ENCODE peak calls at places on chromosomes 16 and 17, in seven cellular contexts. O is thoracic aorta, H is ovary, L is RWPE1, Z is psoas muscle, T is fibroblast of lung, C is epithelial cell of proximal tubule. D is an unnamed sample.

GRCh38 chr17:70239391-70239826 is 70.1 kb downstream of the KCNJ2 start:
- DNase-seq in Z (no peak), L (no peak), H (no peak), O (no peak), C (no peak), T (peak), D (no peak)

GRCh38 chr16:21088646-21089538 is 61.8 kb downstream of the DNAH3 start:
- DNase-seq in H (no peak), L (no peak), Z (no peak), C (peak), T (peak), O (no peak), D (peak)

GRCh38 chr16:87585452-87586200 is 16.7 kb upstream of the JPH3 start:
- DNase-seq in O (no peak), H (no peak), L (no peak), C (no peak), T (no peak), Z (no peak), D (no peak)

GRCh38 chr16:3642397-3643094 is 11.9 kb upstream of the DNASE1 start:
- DNase-seq in O (no peak), C (no peak), T (peak), H (no peak), Z (no peak), L (peak), D (peak)

GRCh38 chr16:68826652-68827051 is 16.7 kb upstream of the TANGO6 start:
- DNase-seq in O (no peak), T (peak), C (no peak), L (no peak), H (no peak), Z (no peak), D (no peak)

GRCh38 chr17:61467416-61468262 is 15.4 kb downstream of the TBX4 start:
- DNase-seq in L (no peak), O (no peak), T (peak), C (no peak), H (no peak), Z (no peak), D (peak)

GRCh38 chr17:82303944-82304808 is 13.2 kb downstream of the CD7 start:
- DNase-seq in L (no peak), O (no peak), C (no peak), H (no peak), T (no peak), Z (no peak), D (no peak)

GRCh38 chr16:49465661-49466528 is 92.3 kb downstream of the C16orf78 start:
- DNase-seq in C (no peak), O (no peak), T (no peak), Z (peak), L (no peak), H (no peak), D (no peak)

GRCh38 chr16:65366316-65366715 is 244.5 kb upstream of the CDH11 start:
- DNase-seq in L (no peak), O (no peak), C (no peak), Z (no peak), T (no peak), H (no peak), D (no peak)

GRCh38 chr17:60678118-60678444 is 430 bp downstream of the BCAS3 start:
- DNase-seq in Z (no peak), T (no peak), O (no peak), C (no peak), L (peak), H (no peak), D (no peak)

GRCh38 chr16:21166561-21166961 is 8.1 kb downstream of the LDAF1 start:
- DNase-seq in O (no peak), L (no peak), Z (no peak), C (no peak), T (peak), H (no peak), D (no peak)

GRCh38 chr16:87388818-87389134 is 3.4 kb upstream of the MAP1LC3B start:
- DNase-seq in T (no peak), H (no peak), L (no peak), Z (no peak), C (no peak), O (no peak), D (no peak)

GRCh38 chr17:27494192-27495091 is 38.2 kb downstream of the KSR1 start:
- DNase-seq in H (no peak), C (peak), O (peak), Z (peak), L (peak), T (peak), D (peak)
- TF ChIP-seq CTCF in H (no peak), C (peak), O (peak), Z (peak), L (peak), T (peak), D (peak)

GRCh38 chr17:20225162-20226115 is 216.3 kb downstream of the SPECC1 start:
- DNase-seq in Z (no peak), L (no peak), T (peak), O (no peak), C (no peak), H (no peak), D (peak)
- TF ChIP-seq CTCF in Z (no peak), L (no peak), T (no peak), O (no peak), C (peak), H (no peak), D (no peak)

GRCh38 chr17:81228834-81229665 is 6.3 kb upstream of the CEP131 start:
- DNase-seq in Z (no peak), L (no peak), C (no peak), H (no peak), O (no peak), T (no peak), D (no peak)

GRCh38 chr17:81231766-81232581 is 6.9 kb downstream of the TEPSIN start:
- DNase-seq in H (no peak), O (no peak), L (no peak), Z (no peak), C (no peak), T (no peak), D (no peak)

GRCh38 chr17:81229666-81229920 is 6.8 kb upstream of the CEP131 start:
- DNase-seq in Z (no peak), H (no peak), O (no peak), C (no peak), T (no peak), L (no peak), D (no peak)

GRCh38 chr17:81231121-81231645 is 7.7 kb downstream of the TEPSIN start:
- DNase-seq in L (no peak), T (no peak), Z (no peak), O (no peak), H (no peak), C (no peak), D (no peak)

GRCh38 chr17:81230043-81230820 is 7.5 kb upstream of the CEP131 start:
- DNase-seq in Z (peak), T (no peak), H (no peak), L (no peak), O (no peak), C (no peak), D (no peak)
- TF ChIP-seq CTCF in Z (no peak), T (peak), H (no peak), L (no peak), O (no peak), C (peak), D (peak)

GRCh38 chr17:50150354-50151040 is at the start of gene PPP1R9B:
- DNase-seq in H (peak), T (no peak), O (no peak), C (no peak), Z (no peak), L (no peak), D (no peak)

GRCh38 chr17:50148226-50149098 is 2.0 kb downstream of the PPP1R9B start:
- DNase-seq in T (peak), O (peak), Z (peak), H (peak), C (no peak), L (peak), D (peak)

GRCh38 chr17:50151041-50151936 is 812 bp upstream of the PPP1R9B start:
- DNase-seq in O (peak), Z (peak), T (peak), H (peak), L (peak), C (no peak), D (peak)

GRCh38 chr17:50149099-50149424 is 1.4 kb downstream of the PPP1R9B start:
- DNase-seq in Z (peak), C (no peak), O (no peak), T (no peak), H (no peak), L (no peak), D (no peak)

DNA sequence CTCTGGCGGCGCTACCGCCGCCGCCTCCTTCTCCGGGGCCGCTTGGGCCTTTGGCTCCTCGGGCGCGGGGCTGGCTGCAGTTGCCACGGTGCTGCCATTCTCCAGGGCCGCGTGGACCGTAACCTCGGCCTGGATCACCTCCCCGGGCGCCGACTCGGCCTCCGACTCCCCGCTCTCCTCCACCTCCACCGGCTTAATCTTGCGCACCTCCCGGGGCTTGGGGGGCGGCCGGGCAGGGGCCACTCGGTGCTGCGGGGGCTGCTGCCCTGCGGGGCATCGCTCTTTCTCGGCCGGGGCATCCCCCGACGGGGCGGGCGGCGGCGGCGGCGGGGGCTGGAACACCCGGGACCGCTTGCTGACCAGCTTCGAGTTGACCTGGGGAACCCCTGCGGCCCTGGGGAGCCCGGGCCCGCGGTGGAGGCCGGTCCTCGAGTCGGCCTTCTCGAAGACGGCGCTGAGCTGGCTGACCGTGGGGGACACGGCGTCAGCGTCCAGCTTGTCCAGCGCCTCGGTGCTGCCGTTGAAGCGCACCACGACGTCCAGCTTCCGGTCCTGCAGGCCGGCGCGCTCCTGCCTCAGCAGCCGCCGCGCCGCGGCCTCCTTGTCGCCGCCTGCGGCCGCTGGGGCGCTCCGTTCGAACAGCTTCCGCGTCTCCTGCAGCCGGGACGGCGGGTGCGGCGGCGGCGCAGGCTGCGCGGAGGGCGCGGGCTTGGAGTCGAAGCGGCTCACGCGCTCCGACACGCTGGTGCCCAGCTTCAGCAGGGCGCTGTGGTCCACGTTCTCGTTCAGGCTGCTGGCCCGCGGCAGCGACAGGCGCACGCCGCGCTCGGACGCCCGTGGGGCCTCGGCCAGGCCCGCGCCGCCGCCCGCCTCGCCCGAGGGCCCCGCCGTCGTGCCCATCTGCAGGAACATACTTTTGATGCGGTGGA is 788 bp downstream of the PPP1R9B start:
- DNase-seq in T (peak), Z (peak), H (peak), O (no peak), L (no peak), C (no peak), D (peak)
- TF ChIP-seq CTCF in T (no peak), Z (peak), H (peak), O (no peak), L (no peak), C (no peak), D (no peak)

GRCh38 chr17:7435676-7436555 is 681 bp downstream of the TMEM102 start:
- DNase-seq in H (no peak), O (no peak), L (peak), C (no peak), T (no peak), Z (peak), D (peak)
- TF ChIP-seq CTCF in H (no peak), O (no peak), L (peak), C (peak), T (no peak), Z (no peak), D (peak)

GRCh38 chr16:30084096-30084815 is 7.5 kb downstream of the TBX6 start:
- DNase-seq in T (no peak), C (no peak), O (no peak), H (no peak), Z (no peak), L (no peak), D (no peak)

GRCh38 chr16:30083216-30084055 is 7.6 kb downstream of the PPP4C start:
- DNase-seq in T (no peak), Z (no peak), L (no peak), O (no peak), H (no peak), C (no peak), D (no peak)

GRCh38 chr16:30085247-30085646 is 6.5 kb downstream of the TBX6 start:
- DNase-seq in Z (no peak), O (no peak), H (no peak), T (no peak), L (no peak), C (no peak), D (no peak)

GRCh38 chr16:30084816-30085159 is 6.9 kb downstream of the TBX6 start:
- DNase-seq in T (no peak), H (no peak), Z (peak), C (no peak), L (no peak), O (no peak), D (no peak)

DNA sequence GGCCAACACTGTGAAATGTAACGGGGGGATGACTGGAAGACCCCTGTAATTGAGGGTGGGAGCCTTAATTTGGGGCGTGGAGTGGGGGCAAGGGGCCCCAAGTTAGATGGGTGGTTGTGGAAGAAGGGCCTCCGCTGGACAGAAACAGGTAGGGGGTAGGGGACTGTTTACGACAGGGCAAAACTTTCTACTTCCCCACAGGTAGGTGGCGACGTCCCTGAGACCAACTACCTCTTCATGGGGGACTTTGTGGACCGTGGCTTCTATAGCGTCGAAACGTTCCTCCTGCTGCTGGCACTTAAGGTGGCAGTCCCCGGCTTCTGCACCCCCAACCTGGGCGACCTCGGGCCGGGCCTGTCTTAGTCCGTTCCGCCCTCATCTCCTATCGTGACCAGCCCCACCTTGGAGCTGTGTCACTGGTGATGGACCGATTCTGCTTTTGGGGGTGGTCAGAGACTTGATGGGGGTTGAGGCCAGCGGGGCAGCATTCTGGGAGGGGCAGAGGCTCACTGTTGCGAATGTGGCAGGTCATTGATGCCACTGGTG is 6.8 kb downstream of the PPP4C start:
- DNase-seq in O (no peak), L (no peak), H (no peak), Z (no peak), T (no peak), C (no peak), D (no peak)
- TF ChIP-seq CTCF in O (no peak), L (no peak), H (no peak), Z (no peak), T (no peak), C (peak), D (no peak)

DNA sequence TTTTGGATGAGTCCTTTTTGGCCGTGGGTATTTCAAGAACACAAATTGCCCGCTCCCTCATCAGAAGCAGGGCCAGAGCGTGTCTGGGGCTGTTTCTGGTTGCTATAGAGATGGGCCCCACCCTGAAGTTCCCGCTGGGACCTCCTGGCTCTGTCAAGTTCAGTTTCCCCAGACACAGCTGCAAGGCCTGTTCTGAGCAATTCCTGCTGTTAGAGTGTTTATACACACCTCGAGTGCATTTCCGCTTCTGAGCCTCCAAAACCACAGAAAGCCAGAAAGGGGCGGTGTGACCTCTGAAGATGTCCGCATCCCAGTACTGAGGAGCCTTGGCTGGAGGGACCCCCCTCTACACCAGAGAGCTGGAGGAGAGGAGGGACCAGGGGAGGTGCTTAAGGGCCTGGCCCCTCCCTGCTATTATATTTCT is 9.3 kb upstream of the WBP2 start:
- DNase-seq in T (peak), C (no peak), L (no peak), Z (peak), H (peak), O (no peak), D (no peak)
- TF ChIP-seq CTCF in T (no peak), C (no peak), L (no peak), Z (no peak), H (peak), O (no peak), D (no peak)

DNA sequence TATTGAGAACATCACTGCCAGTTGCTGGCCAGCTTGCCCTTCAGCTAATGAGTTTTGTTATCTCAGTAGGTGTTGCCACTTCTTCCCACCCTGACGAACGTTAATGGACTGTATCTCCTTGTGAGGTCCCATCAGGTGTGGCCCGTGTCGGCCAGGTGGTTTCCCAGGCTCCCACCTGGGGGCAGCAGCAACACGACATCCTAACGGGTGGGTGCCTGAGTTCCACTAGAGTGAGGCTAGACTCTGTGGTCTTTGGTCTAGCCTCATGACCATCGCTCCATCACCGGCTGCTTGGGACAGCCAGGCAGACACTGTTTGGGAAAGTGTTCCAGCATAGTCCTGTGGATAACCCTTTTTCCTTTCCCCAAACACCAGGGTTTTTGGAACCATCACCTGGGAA is 45.6 kb upstream of the LCMT1 start:
- DNase-seq in C (no peak), O (no peak), T (no peak), L (no peak), Z (no peak), H (peak), D (no peak)
- TF ChIP-seq CTCF in C (no peak), O (no peak), T (no peak), L (no peak), Z (no peak), H (no peak), D (no peak)

GRCh38 chr16:81831722-81832126 is 52.6 kb downstream of the PLCG2 start:
- DNase-seq in C (no peak), L (no peak), H (no peak), O (no peak), T (peak), Z (peak), D (no peak)
- TF ChIP-seq CTCF in C (no peak), L (no peak), H (no peak), O (no peak), T (no peak), Z (no peak), D (no peak)

GRCh38 chr16:85731179-85731578 is 19.7 kb downstream of the C16orf74 start:
- DNase-seq in H (no peak), C (no peak), O (no peak), L (no peak), T (no peak), Z (no peak), D (no peak)

GRCh38 chr16:85729907-85730465 is 20.9 kb downstream of the C16orf74 start:
- DNase-seq in T (no peak), H (no peak), O (no peak), C (no peak), Z (no peak), L (no peak), D (no peak)

GRCh38 chr16:85724936-85725335 is 26.0 kb downstream of the C16orf74 start:
- DNase-seq in L (no peak), O (no peak), T (no peak), C (no peak), H (no peak), Z (no peak), D (no peak)

GRCh38 chr16:85729452-85729851 is 21.4 kb downstream of the C16orf74 start:
- DNase-seq in Z (no peak), H (no peak), C (no peak), L (no peak), O (no peak), T (peak), D (no peak)

GRCh38 chr16:85728879-85729278 is 22.0 kb downstream of the C16orf74 start:
- DNase-seq in C (no peak), T (no peak), Z (no peak), H (no peak), L (no peak), O (no peak), D (no peak)
- TF ChIP-seq CTCF in C (peak), T (no peak), Z (no peak), H (no peak), L (no peak), O (no peak), D (no peak)